ENCODE peak calls at places on chromosomes 11 and 22, in nine cellular contexts. One of them, this sample, is unnamed.
A peak's percentile ranks its signal among the peaks of the same experiment; 100 is the strongest.

GRCh38 chr22:48523761-48524160 is 1303.9 kb downstream of the BRD1 start:
- DNase-seq in NCI-H510A treated with DMSO at 0.1 percent for 48 hours: no peak
- DNase-seq in activated T-helper 1 cell treated with Interleukin-2 at 50 U/mL for 16 hours: no peak
- DNase-seq in NCI-H2081: no peak
- DNase-seq in C1 segment of cervical spinal cord: no peak
- DNase-seq in NB4: no peak
- DNase-seq in AG09309: no peak
- DNase-seq in kidney: no peak
- DNase-seq in upper lobe of left lung: peak; percentile 79
- DNase-seq in this sample: no peak

GRCh38 chr11:14454861-14455632 is 44.6 kb downstream of the COPB1 start:
- DNase-seq in AG09309: no peak
- DNase-seq in NCI-H510A treated with DMSO at 0.1 percent for 48 hours: no peak
- DNase-seq in NCI-H2081: peak; percentile 2
- DNase-seq in NB4: peak; percentile 22
- DNase-seq in kidney: no peak
- DNase-seq in upper lobe of left lung: no peak
- DNase-seq in activated T-helper 1 cell treated with Interleukin-2 at 50 U/mL for 16 hours: no peak
- DNase-seq in C1 segment of cervical spinal cord: no peak
- DNase-seq in this sample: peak; percentile 5

GRCh38 chr11:96342131-96342970 is 644 bp downstream of the MAML2 start:
- DNase-seq in NCI-H510A treated with DMSO at 0.1 percent for 48 hours: peak; percentile 27
- DNase-seq in NB4: no peak
- DNase-seq in AG09309: no peak
- DNase-seq in C1 segment of cervical spinal cord: no peak
- DNase-seq in activated T-helper 1 cell treated with Interleukin-2 at 50 U/mL for 16 hours: no peak
- DNase-seq in upper lobe of left lung: no peak
- DNase-seq in NCI-H2081: no peak
- DNase-seq in kidney: no peak
- DNase-seq in this sample: no peak

GRCh38 chr11:59898652-59899051 is 20.1 kb downstream of the OOSP3 start:
- DNase-seq in activated T-helper 1 cell treated with Interleukin-2 at 50 U/mL for 16 hours: no peak
- DNase-seq in C1 segment of cervical spinal cord: no peak
- DNase-seq in NCI-H510A treated with DMSO at 0.1 percent for 48 hours: no peak
- DNase-seq in NCI-H2081: no peak
- DNase-seq in AG09309: no peak
- DNase-seq in kidney: no peak
- DNase-seq in NB4: no peak
- DNase-seq in upper lobe of left lung: no peak
- DNase-seq in this sample: peak; percentile 65

GRCh38 chr11:1872267-1872985 is 19.3 kb downstream of the PRR33 start:
- DNase-seq in activated T-helper 1 cell treated with Interleukin-2 at 50 U/mL for 16 hours: no peak
- DNase-seq in upper lobe of left lung: peak; percentile 51
- DNase-seq in AG09309: no peak
- DNase-seq in C1 segment of cervical spinal cord: no peak
- DNase-seq in NCI-H2081: no peak
- DNase-seq in kidney: peak; percentile 48
- DNase-seq in NCI-H510A treated with DMSO at 0.1 percent for 48 hours: no peak
- DNase-seq in NB4: no peak
- DNase-seq in this sample: no peak

GRCh38 chr22:29958170-29958569 is 75.2 kb downstream of the MTMR3 start:
- DNase-seq in NCI-H2081: no peak
- DNase-seq in C1 segment of cervical spinal cord: no peak
- DNase-seq in AG09309: no peak
- DNase-seq in NCI-H510A treated with DMSO at 0.1 percent for 48 hours: no peak
- DNase-seq in upper lobe of left lung: no peak
- DNase-seq in NB4: no peak
- DNase-seq in activated T-helper 1 cell treated with Interleukin-2 at 50 U/mL for 16 hours: no peak
- DNase-seq in kidney: no peak
- DNase-seq in this sample: no peak

GRCh38 chr11:3949132-3949531 is 93.7 kb downstream of the STIM1 start:
- DNase-seq in upper lobe of left lung: no peak
- DNase-seq in C1 segment of cervical spinal cord: no peak
- DNase-seq in kidney: no peak
- DNase-seq in AG09309: no peak
- DNase-seq in NCI-H510A treated with DMSO at 0.1 percent for 48 hours: no peak
- DNase-seq in NCI-H2081: no peak
- DNase-seq in NB4: peak; percentile 50
- DNase-seq in activated T-helper 1 cell treated with Interleukin-2 at 50 U/mL for 16 hours: no peak
- DNase-seq in this sample: peak; percentile 25

GRCh38 chr22:50687829-50688228 is 15.2 kb downstream of the SHANK3 start:
- DNase-seq in upper lobe of left lung: no peak
- DNase-seq in AG09309: no peak
- DNase-seq in C1 segment of cervical spinal cord: no peak
- DNase-seq in activated T-helper 1 cell treated with Interleukin-2 at 50 U/mL for 16 hours: no peak
- DNase-seq in NCI-H2081: no peak
- DNase-seq in NCI-H510A treated with DMSO at 0.1 percent for 48 hours: no peak
- DNase-seq in NB4: no peak
- DNase-seq in kidney: no peak
- DNase-seq in this sample: no peak

GRCh38 chr22:37843746-37844089 is 416 bp downstream of the ANKRD54 start:
- DNase-seq in kidney: no peak
- DNase-seq in activated T-helper 1 cell treated with Interleukin-2 at 50 U/mL for 16 hours: peak; percentile 35
- DNase-seq in C1 segment of cervical spinal cord: peak; percentile 65
- DNase-seq in NB4: no peak
- DNase-seq in NCI-H2081: no peak
- DNase-seq in AG09309: no peak
- DNase-seq in NCI-H510A treated with DMSO at 0.1 percent for 48 hours: peak; percentile 26
- DNase-seq in upper lobe of left lung: peak; percentile 94
- DNase-seq in this sample: no peak

GRCh38 chr11:76236092-76237026 is 30.1 kb upstream of the WNT11 start:
- DNase-seq in activated T-helper 1 cell treated with Interleukin-2 at 50 U/mL for 16 hours: no peak
- DNase-seq in NB4: peak; percentile 82
- DNase-seq in NCI-H510A treated with DMSO at 0.1 percent for 48 hours: peak; percentile 83
- DNase-seq in upper lobe of left lung: peak; percentile 90
- DNase-seq in NCI-H2081: no peak
- DNase-seq in AG09309: no peak
- DNase-seq in kidney: peak; percentile 90
- DNase-seq in C1 segment of cervical spinal cord: peak; percentile 84
- DNase-seq in this sample: peak; percentile 72

GRCh38 chr22:48477031-48477721 is 1350.5 kb downstream of the BRD1 start:
- DNase-seq in AG09309: no peak
- DNase-seq in C1 segment of cervical spinal cord: peak; percentile 49
- DNase-seq in kidney: peak; percentile 52
- DNase-seq in upper lobe of left lung: no peak
- DNase-seq in NB4: no peak
- DNase-seq in NCI-H510A treated with DMSO at 0.1 percent for 48 hours: no peak
- DNase-seq in activated T-helper 1 cell treated with Interleukin-2 at 50 U/mL for 16 hours: no peak
- DNase-seq in NCI-H2081: no peak
- DNase-seq in this sample: no peak

GRCh38 chr11:63802637-63803414 is 10.4 kb upstream of the SPINDOC start:
- DNase-seq in NCI-H2081: no peak
- DNase-seq in NCI-H510A treated with DMSO at 0.1 percent for 48 hours: peak; percentile 12
- DNase-seq in upper lobe of left lung: no peak
- DNase-seq in kidney: peak; percentile 24
- DNase-seq in activated T-helper 1 cell treated with Interleukin-2 at 50 U/mL for 16 hours: no peak
- DNase-seq in AG09309: peak; percentile 14
- DNase-seq in C1 segment of cervical spinal cord: no peak
- DNase-seq in NB4: peak; percentile 79
- DNase-seq in this sample: peak; percentile 68

GRCh38 chr11:24900524-24900923 is 403.7 kb downstream of the LUZP2 start:
- DNase-seq in NCI-H510A treated with DMSO at 0.1 percent for 48 hours: no peak
- DNase-seq in upper lobe of left lung: no peak
- DNase-seq in NB4: no peak
- DNase-seq in activated T-helper 1 cell treated with Interleukin-2 at 50 U/mL for 16 hours: no peak
- DNase-seq in C1 segment of cervical spinal cord: no peak
- DNase-seq in NCI-H2081: no peak
- DNase-seq in kidney: no peak
- DNase-seq in AG09309: no peak
- DNase-seq in this sample: no peak

GRCh38 chr11:117823294-117823940 is 1.1 kb downstream of the FXYD2 start:
- DNase-seq in activated T-helper 1 cell treated with Interleukin-2 at 50 U/mL for 16 hours: no peak
- DNase-seq in AG09309: no peak
- DNase-seq in upper lobe of left lung: peak; percentile 64
- DNase-seq in kidney: peak; percentile 81
- DNase-seq in C1 segment of cervical spinal cord: no peak
- DNase-seq in NCI-H2081: peak; percentile 7
- DNase-seq in NB4: peak; percentile 73
- DNase-seq in NCI-H510A treated with DMSO at 0.1 percent for 48 hours: peak; percentile 34
- DNase-seq in this sample: peak; percentile 39

This sample was measured in Daoy.